ENCODE peak calls at places on chromosomes 13 and 19, in nine cellular contexts. C, H, D, P, Z, G, F, O and I are unnamed samples.

GRCh38 chr13:43307921-43308433 is 284.6 kb downstream of the DNAJC15 start:
- DNase-seq in C (peak), H (peak), D (peak), P (no peak), Z (no peak), G (no peak), F (peak), O (peak), I (peak)

GRCh38 chr13:52003551-52003950 is 7.7 kb downstream of the ATP7B start:
- DNase-seq in C (no peak), H (no peak), D (no peak), P (no peak), Z (peak), G (no peak), F (peak), O (no peak), I (no peak)

GRCh38 chr19:46603752-46604241 is 2.7 kb downstream of the CALM3 start:
- DNase-seq in C (peak), H (no peak), D (no peak), P (no peak), Z (no peak), G (no peak), F (no peak), O (no peak), I (no peak)

GRCh38 chr13:60591348-60591747 is 194.3 kb downstream of the TDRD3 start:
- DNase-seq in C (no peak), H (no peak), D (no peak), P (no peak), Z (no peak), G (no peak), F (no peak), O (peak), I (no peak)

GRCh38 chr13:47672245-47672975 is 328.7 kb downstream of the SUCLA2 start:
- DNase-seq in C (no peak), H (no peak), D (no peak), P (no peak), Z (no peak), G (no peak), F (no peak), O (peak), I (no peak)

GRCh38 chr13:38941353-38941945 is 49.2 kb downstream of the STOML3 start:
- DNase-seq in C (no peak), H (no peak), D (no peak), P (no peak), Z (no peak), G (no peak), F (no peak), O (peak), I (no peak)

GRCh38 chr19:15640294-15640903 is at the start of gene CYP4F3:
- DNase-seq in C (peak), H (peak), D (peak), P (no peak), Z (no peak), G (no peak), F (peak), O (peak), I (no peak)

GRCh38 chr19:12779162-12779993 is 4.0 kb upstream of the HOOK2 start:
- DNase-seq in C (peak), H (peak), D (peak), P (no peak), Z (no peak), G (no peak), F (peak), O (peak), I (no peak)

GRCh38 chr19:34676697-34677385 is at the start of gene SCGB2B2:
- DNase-seq in C (peak), H (no peak), D (no peak), P (peak), Z (peak), G (peak), F (peak), O (no peak), I (no peak)

GRCh38 chr19:49880162-49880869 is 2.8 kb downstream of the TBC1D17 start:
- DNase-seq in C (no peak), H (peak), D (no peak), P (no peak), Z (no peak), G (no peak), F (no peak), O (no peak), I (no peak)

GRCh38 chr13:113927661-113928581 is 46.0 kb downstream of the C13orf46 start:
- DNase-seq in C (peak), H (no peak), D (peak), P (no peak), Z (peak), G (no peak), F (no peak), O (peak), I (no peak)

GRCh38 chr13:110312669-110313031 is 5.6 kb downstream of the COL4A2 start:
- DNase-seq in C (no peak), H (no peak), D (no peak), P (no peak), Z (peak), G (no peak), F (no peak), O (peak), I (no peak)

GRCh38 chr13:50783066-50783465 is 60.4 kb downstream of the DLEU7 start:
- DNase-seq in C (no peak), H (no peak), D (no peak), P (no peak), Z (no peak), G (no peak), F (no peak), O (no peak), I (no peak)

GRCh38 chr19:45498411-45499195 is at the start of gene PPM1N:
- DNase-seq in C (peak), H (peak), D (no peak), P (no peak), Z (peak), G (no peak), F (no peak), O (peak), I (peak)

GRCh38 chr13:79723462-79724116 is 242.6 kb downstream of the NDFIP2 start:
- DNase-seq in C (peak), H (peak), D (peak), P (no peak), Z (no peak), G (no peak), F (no peak), O (peak), I (no peak)

GRCh38 chr13:20873348-20873747 is 29.2 kb downstream of the XPO4 start:
- DNase-seq in C (no peak), H (no peak), D (no peak), P (no peak), Z (no peak), G (no peak), F (no peak), O (peak), I (no peak)

GRCh38 chr13:95067303-95067702 is 233.9 kb downstream of the ABCC4 start:
- DNase-seq in C (no peak), H (no peak), D (no peak), P (no peak), Z (no peak), G (no peak), F (no peak), O (peak), I (no peak)